ENCODE peak calls at places on chromosomes 5 and 9, in nine cellular contexts. Y is GM12878, T is A673, I is cardiac muscle cell, M is tibial artery, H is heart right ventricle, O is right cardiac atrium, W is transverse colon, D is HepG2. X is an unnamed sample.
A peak's percentile ranks its signal among the peaks of the same experiment; 100 is the strongest.

GRCh38 chr5:149271717-149272558 is at the start of gene AFAP1L1:
- DNase-seq in O (peak; percentile 92), T (peak; percentile 24), I (peak; percentile 79), H (peak; percentile 81), W (peak; percentile 48), M (peak; percentile 80), D (peak; percentile 6), Y (no peak), X (peak; percentile 80)

GRCh38 chr5:54205453-54205852 is 104.9 kb downstream of the ARL15 start:
- DNase-seq in H (no peak), D (no peak), W (no peak), O (no peak), I (no peak), Y (no peak), M (no peak), T (no peak), X (no peak)

GRCh38 chr5:8905021-8905420 is 640.9 kb downstream of the SEMA5A start:
- DNase-seq in Y (no peak), I (peak; percentile 5), H (no peak), T (peak; percentile 0), O (no peak), W (peak; percentile 23), D (no peak), M (no peak), X (no peak)

GRCh38 chr9:124054671-124055212 is 43.2 kb downstream of the LHX2 start:
- DNase-seq in O (peak; percentile 61), T (no peak), W (no peak), I (no peak), Y (peak; percentile 87), H (no peak), M (no peak), D (peak; percentile 26), X (no peak)

GRCh38 chr5:172797800-172798199 is 26.8 kb upstream of the DUSP1 start:
- DNase-seq in I (no peak), D (peak; percentile 54), W (no peak), H (no peak), O (no peak), M (no peak), T (no peak), Y (no peak), X (no peak)

GRCh38 chr5:34497031-34497808 is 158.9 kb upstream of the RAI14 start:
- DNase-seq in I (no peak), O (peak; percentile 94), D (no peak), W (peak; percentile 30), T (no peak), M (peak; percentile 84), Y (no peak), H (peak; percentile 76), X (no peak)

GRCh38 chr9:101468116-101468515 is 32.5 kb upstream of the ALDOB start:
- DNase-seq in M (no peak), W (no peak), Y (no peak), I (no peak), D (no peak), H (no peak), O (no peak), T (no peak), X (no peak)

GRCh38 chr9:72382405-72382804 is 17.4 kb upstream of the ZFAND5 start:
- DNase-seq in H (no peak), M (no peak), I (no peak), Y (no peak), D (no peak), T (no peak), O (no peak), W (no peak), X (no peak)

GRCh38 chr5:97118623-97119022 is 23.8 kb downstream of the LIX1 start:
- DNase-seq in M (no peak), D (no peak), W (no peak), H (no peak), O (no peak), Y (no peak), I (no peak), T (no peak), X (no peak)

GRCh38 chr5:160133071-160133917 is 14.0 kb upstream of the PWWP2A start:
- DNase-seq in Y (no peak), T (no peak), I (peak; percentile 77), W (no peak), D (no peak), O (peak; percentile 75), H (peak; percentile 21), M (peak; percentile 70), X (no peak)

GRCh38 chr5:34519489-34520220 is 136.5 kb upstream of the RAI14 start:
- DNase-seq in Y (no peak), M (no peak), T (no peak), H (no peak), I (no peak), W (no peak), O (no peak), D (no peak), X (no peak)

GRCh38 chr9:85004818-85005413 is 335.4 kb downstream of the NTRK2 start:
- DNase-seq in H (no peak), T (peak; percentile 45), O (no peak), Y (peak; percentile 21), I (no peak), M (no peak), D (no peak), W (no peak), X (no peak)

GRCh38 chr9:135577256-135577655 is 15.7 kb downstream of the PAEP start:
- DNase-seq in W (no peak), H (no peak), Y (no peak), M (no peak), D (no peak), T (no peak), O (no peak), I (no peak), X (no peak)

GRCh38 chr9:135579889-135580660 is 18.5 kb downstream of the PAEP start:
- DNase-seq in T (no peak), M (no peak), H (no peak), I (no peak), W (no peak), Y (no peak), O (no peak), D (no peak), X (no peak)

GRCh38 chr9:135580664-135581380 is 19.3 kb downstream of the PAEP start:
- DNase-seq in W (no peak), H (no peak), T (no peak), Y (no peak), D (no peak), O (no peak), M (no peak), I (no peak), X (peak; percentile 69)

GRCh38 chr9:135581636-135582426 is 20.3 kb downstream of the PAEP start:
- DNase-seq in O (no peak), T (no peak), I (no peak), M (no peak), W (no peak), D (no peak), Y (no peak), H (no peak), X (peak; percentile 64)

DNA sequence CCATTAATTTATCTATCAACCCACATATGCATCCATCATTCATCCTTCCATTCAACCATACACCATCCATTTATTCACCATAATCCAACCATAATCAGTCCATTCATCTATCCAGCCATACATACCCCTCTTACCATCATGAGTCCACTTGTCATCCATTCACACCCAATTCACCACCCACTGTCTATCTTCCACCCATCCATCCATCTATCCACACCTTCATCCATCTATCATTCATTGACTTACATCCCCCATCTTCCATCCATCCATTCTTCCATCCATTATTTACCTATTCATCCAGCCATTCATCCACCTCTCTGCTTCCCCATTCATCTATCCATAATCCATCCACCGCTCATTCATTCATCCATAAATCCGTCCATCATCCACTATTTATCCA is 17.8 kb downstream of the PAEP start:
- DNase-seq in M (no peak), D (no peak), T (no peak), W (no peak), Y (no peak), O (no peak), I (no peak), H (no peak), X (no peak)
- H3K4me3 ChIP-seq in M (no peak overlapping the region), D (no peak overlapping the region), T (no peak overlapping the region), W (no peak overlapping the region), Y (no peak overlapping the region), O (no peak overlapping the region), I (no peak overlapping the region), H (no peak overlapping the region), X (no peak overlapping the region)

GRCh38 chr5:27403248-27403882 is 365.0 kb upstream of the CDH9 start:
- DNase-seq in D (no peak), Y (no peak), M (no peak), H (no peak), O (no peak), I (no peak), T (no peak), W (no peak), X (no peak)
- H3K27ac ChIP-seq in D (no peak overlapping the region), Y (no peak overlapping the region), M (no peak overlapping the region), H (no peak overlapping the region), O (no peak overlapping the region), I (no peak overlapping the region), T (no peak overlapping the region), W (no peak overlapping the region), X (no peak overlapping the region)

GRCh38 chr5:150945501-150945900 is 40.7 kb upstream of the ZNF300 start:
- DNase-seq in H (no peak), D (no peak), I (no peak), Y (no peak), T (no peak), O (no peak), M (no peak), W (no peak), X (no peak)

GRCh38 chr5:150946351-150946905 is 41.6 kb upstream of the ZNF300 start:
- DNase-seq in T (peak; percentile 58), O (peak; percentile 95), W (peak; percentile 53), I (no peak), M (peak; percentile 80), Y (no peak), H (peak; percentile 83), D (no peak), X (peak; percentile 76)

GRCh38 chr5:150945947-150946346 is 41.2 kb upstream of the ZNF300 start:
- DNase-seq in H (no peak), T (no peak), D (no peak), M (no peak), I (no peak), Y (no peak), W (no peak), O (no peak), X (no peak)

DNA sequence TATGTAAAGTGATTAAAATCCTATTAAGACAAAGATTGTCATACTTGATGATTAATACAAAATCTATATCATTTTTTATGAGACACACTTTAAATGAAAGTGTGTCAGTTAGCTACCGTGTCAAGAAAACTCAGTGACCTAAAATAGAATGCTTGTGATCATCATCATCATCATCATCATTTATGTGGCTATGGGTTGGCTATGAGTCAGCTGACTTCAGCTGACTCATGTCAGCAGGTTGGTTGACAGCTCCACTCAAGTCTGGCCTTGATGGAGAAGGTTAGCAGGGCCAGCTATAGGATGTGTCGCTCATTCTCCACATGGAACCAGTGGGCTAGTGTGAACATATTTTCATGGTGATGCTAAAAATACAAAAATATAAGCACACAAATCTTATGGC is 43.8 kb upstream of the ZNF300 start:
- DNase-seq in T (no peak), M (no peak), D (no peak), W (no peak), H (no peak), I (no peak), O (no peak), Y (no peak), X (no peak)
- H3K9me3 ChIP-seq in T (peaks cover 56% of the 10 kb centered on the region), M (peaks cover 72% of the 10 kb centered on the region), D (peaks cover 90% of the 10 kb centered on the region), W (peaks cover 58% of the 10 kb centered on the region), H (peaks cover 66% of the 10 kb centered on the region), I (peaks cover 4% of the 10 kb centered on the region), O (peaks cover 11% of the 10 kb centered on the region), Y (peaks cover 8% of the 10 kb centered on the region), X (peaks cover 100% of the 10 kb centered on the region)

DNA sequence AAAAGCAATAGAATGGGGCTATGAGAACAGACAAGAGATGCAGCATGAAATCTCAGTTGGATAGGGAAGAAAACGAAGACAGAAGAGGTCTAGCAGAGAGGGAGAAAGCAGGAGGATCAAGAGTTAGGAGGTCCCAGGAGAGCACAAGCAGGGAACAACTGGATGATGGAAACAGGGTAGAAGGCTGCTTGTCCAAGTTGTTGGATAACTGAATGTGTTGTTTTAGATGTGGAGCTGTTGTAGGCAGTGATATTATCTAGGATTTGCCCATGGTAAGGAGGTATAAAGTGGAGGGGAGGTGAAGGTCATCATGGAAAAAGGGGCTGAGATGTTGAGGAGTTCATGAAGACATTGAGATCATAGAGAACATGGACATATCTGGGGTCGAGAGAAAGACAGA is 12.4 kb upstream of the RHOBTB3 start:
- DNase-seq in D (no peak), Y (no peak), O (no peak), M (no peak), H (no peak), I (no peak), T (no peak), W (no peak), X (no peak)
- H3K4me3 ChIP-seq in D (no peak overlapping the region), Y (peak overlapping the region; percentile 44), O (no peak overlapping the region), M (no peak overlapping the region), H (no peak overlapping the region), I (no peak overlapping the region), T (no peak overlapping the region), W (no peak overlapping the region), X (no peak overlapping the region)

X was measured in spleen.